ENCODE peak calls at places on chromosome 19, in nine cellular contexts. I, P, A, V, U, B, O, Q and F are unnamed samples.

GRCh38 chr19:49014123-49014869 is 2.6 kb downstream of the LHB start:
- DNase-seq in I (no peak), P (no peak), A (no peak), V (no peak), U (no peak), B (no peak), O (peak; percentile 40), Q (no peak), F (no peak)

GRCh38 chr19:5908773-5909442 is 4.2 kb downstream of the VMAC start:
- DNase-seq in I (no peak), P (no peak), A (no peak), V (no peak), U (no peak), B (peak; percentile 75), O (no peak), Q (no peak), F (no peak)

GRCh38 chr19:18655173-18655844 is 18.5 kb downstream of the KLHL26 start:
- DNase-seq in I (no peak), P (no peak), A (no peak), V (no peak), U (no peak), B (no peak), O (no peak), Q (no peak), F (no peak)

GRCh38 chr19:35549174-35549788 is 3.9 kb downstream of the TMEM147 start:
- DNase-seq in I (peak; percentile 55), P (peak; percentile 67), A (peak; percentile 83), V (no peak), U (no peak), B (no peak), O (peak; percentile 56), Q (peak; percentile 72), F (peak; percentile 68)

GRCh38 chr19:3743486-3743885 is 18.0 kb downstream of the APBA3 start:
- DNase-seq in I (no peak), P (no peak), A (peak; percentile 51), V (no peak), U (no peak), B (no peak), O (no peak), Q (no peak), F (no peak)

GRCh38 chr19:2983351-2984195 is 6.2 kb downstream of the TLE6 start:
- DNase-seq in I (peak; percentile 75), P (no peak), A (peak; percentile 99), V (peak; percentile 86), U (peak; percentile 37), B (no peak), O (peak; percentile 7), Q (no peak), F (no peak)

GRCh38 chr19:39032164-39032918 is at the start of gene FBXO27:
- DNase-seq in I (peak; percentile 12), P (peak; percentile 44), A (no peak), V (peak; percentile 19), U (no peak), B (peak; percentile 81), O (no peak), Q (no peak), F (no peak)

GRCh38 chr19:5355076-5355475 is 14.5 kb upstream of the PTPRS start:
- DNase-seq in I (no peak), P (no peak), A (no peak), V (no peak), U (no peak), B (no peak), O (no peak), Q (no peak), F (no peak)

GRCh38 chr19:56103027-56103614 is 18.0 kb downstream of the ZNF787 start:
- DNase-seq in I (no peak), P (no peak), A (no peak), V (no peak), U (no peak), B (no peak), O (no peak), Q (no peak), F (no peak)

GRCh38 chr19:18423258-18424020 is 4.2 kb downstream of the SSBP4 start:
- DNase-seq in I (no peak), P (no peak), A (no peak), V (no peak), U (no peak), B (no peak), O (no peak), Q (no peak), F (no peak)

GRCh38 chr19:49014870-49015255 is 2.0 kb downstream of the LHB start:
- DNase-seq in I (no peak), P (no peak), A (no peak), V (no peak), U (no peak), B (no peak), O (no peak), Q (no peak), F (no peak)

GRCh38 chr19:11256189-11256588 is 6.1 kb downstream of the DOCK6 start:
- DNase-seq in I (peak; percentile 80), P (no peak), A (no peak), V (no peak), U (no peak), B (no peak), O (peak; percentile 33), Q (no peak), F (no peak)

GRCh38 chr19:53865523-53865917 is 2.2 kb upstream of the MYADM start:
- DNase-seq in I (no peak), P (no peak), A (no peak), V (no peak), U (no peak), B (no peak), O (no peak), Q (no peak), F (no peak)

GRCh38 chr19:19529783-19530422 is 1.2 kb downstream of the YJEFN3 start:
- DNase-seq in I (no peak), P (no peak), A (no peak), V (no peak), U (no peak), B (no peak), O (no peak), Q (no peak), F (no peak)

DNA sequence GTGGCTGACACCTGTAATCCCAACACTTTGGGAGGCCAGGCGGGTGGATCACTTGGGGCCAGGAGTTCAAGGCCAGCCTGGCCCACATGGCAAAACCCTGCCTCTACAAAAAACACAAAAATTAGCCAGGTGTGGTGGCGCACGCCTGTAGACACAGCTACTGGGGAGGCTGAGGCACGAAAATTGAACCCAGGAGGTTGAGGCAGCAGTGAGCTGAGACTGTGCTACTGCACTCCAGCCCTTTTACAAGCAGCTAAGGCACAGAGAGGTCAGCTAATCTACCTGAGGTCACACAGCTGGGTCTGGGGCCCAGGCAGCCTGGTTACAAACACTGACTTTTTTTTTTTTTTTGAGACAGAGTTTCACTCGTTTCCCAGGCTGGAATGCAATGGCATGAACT is 27.2 kb downstream of the MED26 start:
- DNase-seq in I (no peak), P (no peak), A (no peak), V (no peak), U (no peak), B (no peak), O (no peak), Q (no peak), F (no peak)
- H3K4me1 ChIP-seq in I (peaks cover 30% of the 10 kb centered on the region), P (no peaks in the 10 kb centered on the region), A (no peaks in the 10 kb centered on the region), V (no peaks in the 10 kb centered on the region), U (peaks cover 4% of the 10 kb centered on the region), B (no peaks in the 10 kb centered on the region), O (peaks cover 6% of the 10 kb centered on the region), Q (peaks cover 1% of the 10 kb centered on the region), F (peaks cover 25% of the 10 kb centered on the region)

GRCh38 chr19:50664204-50664603 is 15.0 kb downstream of the C19orf81 start:
- DNase-seq in I (no peak), P (no peak), A (no peak), V (no peak), U (no peak), B (peak; percentile 19), O (no peak), Q (no peak), F (no peak)
- H3K9me3 ChIP-seq in I (no peaks in the 10 kb centered on the region), P (no peaks in the 10 kb centered on the region), A (no peaks in the 10 kb centered on the region), V (no peaks in the 10 kb centered on the region), U (no peaks in the 10 kb centered on the region), B (no peaks in the 10 kb centered on the region), O (peaks cover 4% of the 10 kb centered on the region), Q (no peaks in the 10 kb centered on the region), F (no peaks in the 10 kb centered on the region)

GRCh38 chr19:1222394-1222793 is 15.4 kb downstream of the CBARP start:
- DNase-seq in I (no peak), P (no peak), A (no peak), V (no peak), U (no peak), B (no peak), O (no peak), Q (no peak), F (no peak)

GRCh38 chr19:1224847-1225246 is 13.0 kb downstream of the CBARP start:
- DNase-seq in I (no peak), P (no peak), A (no peak), V (no peak), U (no peak), B (no peak), O (no peak), Q (no peak), F (no peak)

GRCh38 chr19:1224047-1224825 is 13.6 kb downstream of the CBARP start:
- DNase-seq in I (no peak), P (no peak), A (no peak), V (no peak), U (no peak), B (no peak), O (no peak), Q (no peak), F (no peak)

GRCh38 chr19:1221904-1222255 is 15.9 kb downstream of the CBARP start:
- DNase-seq in I (no peak), P (no peak), A (no peak), V (no peak), U (no peak), B (peak; percentile 77), O (no peak), Q (no peak), F (no peak)

DNA sequence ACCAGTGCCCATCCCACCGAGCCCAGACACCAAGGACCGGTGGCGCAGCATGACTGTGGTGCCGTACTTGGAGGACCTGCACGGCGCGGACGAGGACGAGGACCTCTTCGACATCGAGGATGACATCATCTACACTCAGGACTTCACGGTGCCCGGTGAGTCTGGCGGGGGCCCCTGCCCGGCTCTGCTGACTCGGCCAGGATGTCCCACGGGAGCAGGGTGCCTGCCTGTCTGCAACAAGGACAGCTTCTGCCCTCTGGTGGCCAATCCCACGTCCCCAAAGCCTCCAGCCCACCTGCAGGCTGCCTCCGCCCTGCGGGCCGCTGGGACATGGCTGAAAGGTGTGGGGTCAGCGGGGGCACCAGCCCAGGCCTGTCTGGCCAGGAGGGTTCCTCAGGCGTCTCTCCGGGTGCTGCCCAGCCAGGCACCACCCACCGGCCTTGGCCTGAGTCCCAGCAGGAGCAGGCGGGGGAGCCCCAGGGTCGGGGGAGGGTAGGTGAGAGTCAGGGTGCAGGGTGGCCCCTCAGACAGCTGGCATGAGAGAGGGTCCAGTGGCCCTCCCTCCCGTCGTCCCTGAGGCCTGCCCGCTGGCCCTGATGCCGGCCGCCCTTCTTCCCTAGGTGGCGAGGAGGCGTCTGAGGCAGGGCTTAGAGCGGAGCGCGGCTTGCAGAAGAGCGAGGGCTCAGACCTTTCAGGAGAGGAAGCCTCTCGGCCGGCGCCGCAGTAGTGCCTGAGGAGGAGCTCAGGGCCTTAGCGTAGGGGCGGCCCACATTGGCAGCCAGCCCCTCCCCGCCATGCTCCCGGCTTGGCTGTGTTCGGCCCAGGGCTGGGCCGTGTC is 14.6 kb downstream of the CBARP start:
- DNase-seq in I (no peak), P (no peak), A (peak; percentile 65), V (no peak), U (no peak), B (peak; percentile 83), O (peak; percentile 42), Q (no peak), F (no peak)
- H3K4me1 ChIP-seq in I (peaks cover 30% of the 10 kb centered on the region), P (no peaks in the 10 kb centered on the region), A (no peaks in the 10 kb centered on the region), V (no peaks in the 10 kb centered on the region), U (peaks cover 18% of the 10 kb centered on the region), B (no peaks in the 10 kb centered on the region), O (no peaks in the 10 kb centered on the region), Q (no peaks in the 10 kb centered on the region), F (no peaks in the 10 kb centered on the region)

GRCh38 chr19:57709616-57710015 is 612 bp upstream of the ZNF154 start:
- DNase-seq in I (no peak), P (no peak), A (no peak), V (no peak), U (no peak), B (no peak), O (no peak), Q (no peak), F (no peak)
- H3K9me3 ChIP-seq in I (peaks cover 3% of the 10 kb centered on the region), P (no peaks in the 10 kb centered on the region), A (peaks cover 26% of the 10 kb centered on the region), V (peaks cover 83% of the 10 kb centered on the region), U (peaks cover 4% of the 10 kb centered on the region), B (peaks cover 30% of the 10 kb centered on the region), O (peaks cover 25% of the 10 kb centered on the region), Q (no peaks in the 10 kb centered on the region), F (no peaks in the 10 kb centered on the region)